ENCODE peak calls at places on chromosomes 5 and 9, in nine cellular contexts. O is activated T-helper 9 cell treated with anti-CD3 and anti-CD28 coated beads, Interleukin-2, amount 50 U/mL, for 16 hours; Q is kidney; C is substantia nigra; V is stimulated activated CD4-positive, alpha-beta T cell treated with anti-CD3 and anti-CD28 coated beads, TNF-alpha, amount 100 ng/mL, for 4 hours; B is NCI-H2081 treated with DMSO at 0.1 percent for 48 hours; E is amniotic stem cell; A is cardiac muscle cell; U is iPS DF 6.9. N is an unnamed sample.

GRCh38 chr5:54736003-54736797 is 218.6 kb downstream of the SNX18 start:
- DNase-seq in O (no peak), Q (no peak), C (no peak), V (no peak), B (no peak), E (no peak), A (no peak), U (no peak), N (no peak)

GRCh38 chr5:58871648-58872242 is 288.9 kb downstream of the RAB3C start:
- DNase-seq in O (no peak), Q (no peak), C (no peak), V (no peak), B (no peak), E (no peak), A (peak; percentile 61), U (no peak), N (peak; percentile 31)

GRCh38 chr5:65823820-65824445 is 101.9 kb downstream of the NLN start:
- DNase-seq in O (no peak), Q (no peak), C (no peak), V (no peak), B (no peak), E (no peak), A (no peak), U (no peak), N (no peak)

GRCh38 chr5:60887096-60887495 is 43.0 kb upstream of the ELOVL7 start:
- DNase-seq in O (no peak), Q (no peak), C (no peak), V (no peak), B (no peak), E (no peak), A (no peak), U (no peak), N (no peak)

GRCh38 chr9:113715086-113715485 is 161.0 kb upstream of the ZNF618 start:
- DNase-seq in O (no peak), Q (no peak), C (no peak), V (no peak), B (no peak), E (no peak), A (no peak), U (no peak), N (no peak)

GRCh38 chr9:73229543-73229942 is 77.9 kb downstream of the ANXA1 start:
- DNase-seq in O (no peak), Q (no peak), C (no peak), V (no peak), B (no peak), E (no peak), A (no peak), U (no peak), N (no peak)

GRCh38 chr5:172954751-172955159 is 4.5 kb upstream of the RPL26L1 start:
- DNase-seq in O (no peak), Q (no peak), C (no peak), V (no peak), B (no peak), E (no peak), A (no peak), U (no peak), N (no peak)

GRCh38 chr9:87498046-87498815 is 564 bp downstream of the DAPK1 start:
- DNase-seq in O (no peak), Q (peak; percentile 89), C (peak; percentile 32), V (no peak), B (no peak), E (no peak), A (peak; percentile 63), U (no peak), N (no peak)

GRCh38 chr5:133848306-133848924 is 120.0 kb downstream of the C5orf15 start:
- DNase-seq in O (no peak), Q (no peak), C (no peak), V (no peak), B (no peak), E (no peak), A (no peak), U (no peak), N (no peak)

GRCh38 chr9:90835206-90835605 is 33.6 kb downstream of the SYK start:
- DNase-seq in O (no peak), Q (no peak), C (no peak), V (no peak), B (no peak), E (no peak), A (no peak), U (no peak), N (no peak)

GRCh38 chr5:38468202-38468656 is 88.2 kb downstream of the LIFR start:
- DNase-seq in O (no peak), Q (no peak), C (no peak), V (no peak), B (no peak), E (peak; percentile 44), A (peak; percentile 90), U (no peak), N (peak; percentile 93)

GRCh38 chr5:14109041-14109747 is 33.9 kb upstream of the TRIO start:
- DNase-seq in O (peak; percentile 2), Q (no peak), C (no peak), V (no peak), B (no peak), E (no peak), A (no peak), U (no peak), N (no peak)

GRCh38 chr5:32230356-32231099 is 56.4 kb upstream of the GOLPH3 start:
- DNase-seq in O (no peak), Q (no peak), C (no peak), V (no peak), B (no peak), E (no peak), A (no peak), U (no peak), N (no peak)

GRCh38 chr9:113245894-113246293 is 24.6 kb downstream of the SLC31A1 start:
- DNase-seq in O (no peak), Q (no peak), C (no peak), V (no peak), B (no peak), E (no peak), A (no peak), U (no peak), N (no peak)

GRCh38 chr5:173878224-173878967 is 9.8 kb upstream of the CPEB4 start:
- DNase-seq in O (no peak), Q (no peak), C (no peak), V (no peak), B (no peak), E (no peak), A (peak; percentile 33), U (no peak), N (no peak)

N was measured in HTR-8/SVneo.